ENCODE peak calls at places on chromosomes 11 and 22, in seven cellular contexts. O is NCI-H2029 treated with DMSO at 0.1 percent for 48 hours; G is dorsolateral prefrontal cortex; J is naive thymus-derived CD4-positive, alpha-beta T cell; N is HCEC 1CT; W is amniotic stem cell; Z is T-helper 1 cell. D is an unnamed sample.

GRCh38 chr11:48052183-48053040 is 72.1 kb downstream of the PTPRJ start:
- DNase-seq in O (no peak), G (no peak), J (no peak), N (no peak), W (peak), Z (no peak), D (no peak)

GRCh38 chr22:35971418-35972119 is 57.1 kb downstream of the RBFOX2 start:
- DNase-seq in O (peak), G (no peak), J (no peak), N (peak), W (peak), Z (no peak), D (peak)

GRCh38 chr11:674406-674805 is 20.6 kb downstream of the DEAF1 start:
- DNase-seq in O (no peak), G (no peak), J (no peak), N (no peak), W (no peak), Z (no peak), D (no peak)

GRCh38 chr22:27336151-27337090 is 465.1 kb downstream of the MN1 start:
- DNase-seq in O (no peak), G (no peak), J (no peak), N (no peak), W (no peak), Z (no peak), D (no peak)

GRCh38 chr11:122634507-122634906 is 21.0 kb upstream of the UBASH3B start:
- DNase-seq in O (no peak), G (no peak), J (no peak), N (peak), W (no peak), Z (no peak), D (peak)

GRCh38 chr11:81569999-81570398 is 1163.7 kb downstream of the FAM181B start:
- DNase-seq in O (no peak), G (no peak), J (no peak), N (no peak), W (no peak), Z (no peak), D (no peak)

GRCh38 chr11:44407211-44407996 is 97.5 kb upstream of the ALX4 start:
- DNase-seq in O (no peak), G (no peak), J (no peak), N (no peak), W (no peak), Z (no peak), D (no peak)

GRCh38 chr11:100687032-100687629 is at the start of gene ARHGAP42:
- DNase-seq in O (no peak), G (peak), J (no peak), N (peak), W (no peak), Z (no peak), D (peak)

GRCh38 chr11:131760191-131760951 is 390.0 kb downstream of the NTM start:
- DNase-seq in O (no peak), G (peak), J (no peak), N (peak), W (peak), Z (no peak), D (peak)

D was measured in LHCN-M2.